ENCODE peak calls at places on chromosomes 13 and 19, in ten cellular contexts. O, J, U, T, A, Q, I, F, B and W are unnamed samples.

GRCh38 chr13:108185218-108185617 is 30.1 kb downstream of the LIG4 start:
- DNase-seq in O (no peak), J (no peak), U (no peak), T (no peak), A (no peak), Q (no peak), I (no peak), F (no peak), B (no peak), W (no peak)

GRCh38 chr19:900302-901111 is 7.2 kb downstream of the RNU6-9 start:
- DNase-seq in O (no peak), J (no peak), U (no peak), T (no peak), A (no peak), Q (no peak), I (no peak), F (no peak), B (no peak), W (no peak)

GRCh38 chr13:94345374-94346195 is 133.9 kb downstream of the DCT start:
- DNase-seq in O (peak; percentile 28), J (no peak), U (no peak), T (no peak), A (peak; percentile 45), Q (peak; percentile 23), I (no peak), F (no peak), B (peak; percentile 75), W (no peak)

GRCh38 chr19:53898680-53899341 is 10.3 kb upstream of the CACNG7 start:
- DNase-seq in O (no peak), J (no peak), U (no peak), T (no peak), A (no peak), Q (no peak), I (no peak), F (no peak), B (no peak), W (no peak)

GRCh38 chr19:24140591-24140990 is 53.6 kb downstream of the ZNF254 start:
- DNase-seq in O (no peak), J (no peak), U (no peak), T (no peak), A (no peak), Q (no peak), I (no peak), F (no peak), B (no peak), W (no peak)

GRCh38 chr13:60612593-60612992 is 215.6 kb downstream of the TDRD3 start:
- DNase-seq in O (no peak), J (no peak), U (no peak), T (no peak), A (no peak), Q (no peak), I (no peak), F (no peak), B (no peak), W (no peak)

GRCh38 chr13:99056381-99057014 is 78.6 kb upstream of the DOCK9 start:
- DNase-seq in O (no peak), J (no peak), U (no peak), T (no peak), A (no peak), Q (no peak), I (no peak), F (no peak), B (no peak), W (no peak)

GRCh38 chr19:20167020-20167644 is at the start of gene ZNF486:
- DNase-seq in O (peak; percentile 67), J (peak; percentile 91), U (peak; percentile 93), T (peak; percentile 98), A (peak; percentile 93), Q (peak; percentile 95), I (peak; percentile 76), F (peak; percentile 96), B (peak; percentile 10), W (peak; percentile 98)

GRCh38 chr19:55305491-55305890 is 19.6 kb downstream of the TMEM150B start:
- DNase-seq in O (no peak), J (no peak), U (peak; percentile 44), T (peak; percentile 63), A (no peak), Q (peak; percentile 46), I (no peak), F (no peak), B (peak; percentile 17), W (no peak)

GRCh38 chr13:72144625-72145024 is 277.6 kb upstream of the DACH1 start:
- DNase-seq in O (no peak), J (no peak), U (no peak), T (no peak), A (peak; percentile 15), Q (no peak), I (no peak), F (no peak), B (no peak), W (no peak)

GRCh38 chr19:18605546-18606280 is 886 bp downstream of the CRLF1 start:
- DNase-seq in O (no peak), J (no peak), U (no peak), T (no peak), A (no peak), Q (no peak), I (no peak), F (no peak), B (no peak), W (no peak)

GRCh38 chr19:50333737-50334617 is 4.8 kb upstream of the KCNC3 start:
- DNase-seq in O (no peak), J (peak; percentile 83), U (peak; percentile 85), T (peak; percentile 89), A (no peak), Q (no peak), I (peak; percentile 74), F (no peak), B (peak; percentile 92), W (peak; percentile 80)

GRCh38 chr13:98353750-98354149 is 176.7 kb upstream of the RNF113B start:
- DNase-seq in O (no peak), J (no peak), U (no peak), T (no peak), A (peak; percentile 48), Q (no peak), I (no peak), F (no peak), B (no peak), W (no peak)

GRCh38 chr13:27171244-27171829 is at the start of gene USP12:
- DNase-seq in O (peak; percentile 43), J (peak; percentile 56), U (peak; percentile 48), T (peak; percentile 55), A (peak; percentile 24), Q (peak; percentile 26), I (peak; percentile 42), F (no peak), B (no peak), W (peak; percentile 74)

GRCh38 chr13:49060698-49061387 is 85.1 kb downstream of the FNDC3A start:
- DNase-seq in O (no peak), J (no peak), U (no peak), T (no peak), A (peak; percentile 20), Q (no peak), I (no peak), F (no peak), B (no peak), W (no peak)

GRCh38 chr19:29172302-29172701 is 40.6 kb downstream of the UQCRFS1 start:
- DNase-seq in O (no peak), J (no peak), U (no peak), T (no peak), A (no peak), Q (no peak), I (no peak), F (no peak), B (no peak), W (no peak)

GRCh38 chr13:27578121-27579030 is 42.0 kb downstream of the LNX2 start:
- DNase-seq in O (no peak), J (no peak), U (no peak), T (no peak), A (peak; percentile 17), Q (no peak), I (no peak), F (no peak), B (no peak), W (no peak)

GRCh38 chr13:98252931-98253470 is 75.9 kb upstream of the RNF113B start:
- DNase-seq in O (no peak), J (no peak), U (no peak), T (no peak), A (peak; percentile 88), Q (no peak), I (no peak), F (no peak), B (no peak), W (no peak)

GRCh38 chr13:49652691-49653305 is 24.5 kb downstream of the ARL11 start:
- DNase-seq in O (peak; percentile 75), J (no peak), U (peak; percentile 23), T (peak; percentile 69), A (no peak), Q (no peak), I (no peak), F (peak; percentile 27), B (peak; percentile 49), W (no peak)

GRCh38 chr19:4061178-4061682 is 5.5 kb downstream of the ZBTB7A start:
- DNase-seq in O (no peak), J (no peak), U (no peak), T (peak; percentile 94), A (no peak), Q (no peak), I (no peak), F (peak; percentile 83), B (no peak), W (peak; percentile 91)

GRCh38 chr19:56720281-56720680 is 48.7 kb upstream of the ZNF835 start:
- DNase-seq in O (no peak), J (no peak), U (no peak), T (no peak), A (no peak), Q (no peak), I (no peak), F (no peak), B (peak; percentile 6), W (no peak)

GRCh38 chr19:5567971-5568407 is 236 bp upstream of the TINCR start:
- DNase-seq in O (no peak), J (no peak), U (no peak), T (no peak), A (no peak), Q (no peak), I (no peak), F (no peak), B (no peak), W (no peak)

GRCh38 chr13:24678151-24678550 is 2.1 kb upstream of the ATP12A start:
- DNase-seq in O (no peak), J (no peak), U (no peak), T (peak; percentile 40), A (no peak), Q (no peak), I (no peak), F (no peak), B (no peak), W (no peak)

GRCh38 chr13:108948269-108948671 is 318.9 kb downstream of the MYO16 start:
- DNase-seq in O (no peak), J (no peak), U (no peak), T (no peak), A (no peak), Q (no peak), I (no peak), F (no peak), B (no peak), W (no peak)

GRCh38 chr13:51243832-51244231 is 21.6 kb downstream of the FAM124A start:
- DNase-seq in O (peak; percentile 13), J (no peak), U (no peak), T (no peak), A (no peak), Q (no peak), I (no peak), F (no peak), B (no peak), W (no peak)

GRCh38 chr19:40234429-40235237 is 8.1 kb upstream of the CCNP start:
- DNase-seq in O (no peak), J (no peak), U (no peak), T (no peak), A (no peak), Q (no peak), I (no peak), F (no peak), B (no peak), W (no peak)

GRCh38 chr13:92196566-92197256 is 798.3 kb downstream of the GPC5 start:
- DNase-seq in O (no peak), J (no peak), U (no peak), T (no peak), A (peak; percentile 24), Q (no peak), I (no peak), F (no peak), B (no peak), W (no peak)